ENCODE peak calls at places on chromosomes 5 and 9, in eight cellular contexts. R is Panc1, N is fibroblast of lung, D is ovary, C is suprapubic skin, K is pancreas, M is SK-N-SH, X is heart right ventricle. U is an unnamed sample.

GRCh38 chr5:4258170-4258569 is 662.5 kb downstream of the IRX1 start:
- DNase-seq in R (no peak), N (no peak), D (no peak), C (no peak), K (no peak), M (no peak), X (no peak), U (no peak)

GRCh38 chr5:139903805-139904565 is 108.4 kb downstream of the PSD2 start:
- DNase-seq in R (no peak), N (no peak), D (peak), C (peak), K (no peak), M (peak), X (no peak), U (no peak)

GRCh38 chr9:3337515-3337914 is 188.3 kb downstream of the RFX3 start:
- DNase-seq in R (no peak), N (peak), D (no peak), C (no peak), K (no peak), M (peak), X (peak), U (no peak)

GRCh38 chr5:153902026-153902425 is 136.7 kb downstream of the FAM114A2 start:
- DNase-seq in R (no peak), N (no peak), D (no peak), C (no peak), K (no peak), M (no peak), X (no peak), U (no peak)

GRCh38 chr9:33187519-33188218 is 20.5 kb upstream of the B4GALT1 start:
- DNase-seq in R (no peak), N (peak), D (peak), C (no peak), K (no peak), M (no peak), X (peak), U (no peak)

GRCh38 chr5:96785719-96786118 is 22.0 kb downstream of the ERAP1 start:
- DNase-seq in R (no peak), N (no peak), D (no peak), C (no peak), K (no peak), M (no peak), X (no peak), U (no peak)

GRCh38 chr9:129888809-129889460 is 53.7 kb downstream of the USP20 start:
- DNase-seq in R (no peak), N (no peak), D (no peak), C (no peak), K (no peak), M (no peak), X (no peak), U (no peak)

GRCh38 chr9:119003218-119003617 is 366.0 kb downstream of the BRINP1 start:
- DNase-seq in R (no peak), N (peak), D (no peak), C (no peak), K (no peak), M (no peak), X (no peak), U (no peak)

GRCh38 chr9:135961811-135962695 is 880 bp upstream of the UBAC1 start:
- DNase-seq in R (no peak), N (no peak), D (no peak), C (no peak), K (no peak), M (peak), X (no peak), U (no peak)

GRCh38 chr5:124655943-124656459 is 90.4 kb downstream of the ZNF608 start:
- DNase-seq in R (peak), N (peak), D (no peak), C (no peak), K (peak), M (peak), X (no peak), U (no peak)

GRCh38 chr9:88852794-88853193 is 138.5 kb upstream of the S1PR3 start:
- DNase-seq in R (no peak), N (peak), D (no peak), C (no peak), K (no peak), M (no peak), X (peak), U (no peak)

GRCh38 chr5:135149956-135150723 is 116.1 kb upstream of the PITX1 start:
- DNase-seq in R (no peak), N (no peak), D (no peak), C (peak), K (no peak), M (no peak), X (no peak), U (no peak)

GRCh38 chr9:133057553-133057952 is 4.2 kb upstream of the CEL start:
- DNase-seq in R (no peak), N (no peak), D (no peak), C (no peak), K (no peak), M (no peak), X (no peak), U (no peak)

GRCh38 chr9:16223074-16223871 is 647.2 kb downstream of the BNC2 start:
- DNase-seq in R (no peak), N (no peak), D (no peak), C (no peak), K (no peak), M (no peak), X (no peak), U (no peak)

GRCh38 chr5:92703991-92704390 is 877.0 kb downstream of the NR2F1-AS1 start:
- DNase-seq in R (no peak), N (peak), D (no peak), C (no peak), K (no peak), M (no peak), X (no peak), U (no peak)

GRCh38 chr9:87525546-87526303 is 28.1 kb downstream of the DAPK1 start:
- DNase-seq in R (no peak), N (no peak), D (no peak), C (no peak), K (no peak), M (no peak), X (no peak), U (no peak)

GRCh38 chr5:181044662-181045305 is 4.7 kb downstream of the BTNL9 start:
- DNase-seq in R (no peak), N (no peak), D (no peak), C (no peak), K (no peak), M (no peak), X (peak), U (peak)

GRCh38 chr5:106966686-106967315 is 703.9 kb downstream of the EFNA5 start:
- DNase-seq in R (no peak), N (peak), D (no peak), C (no peak), K (no peak), M (no peak), X (no peak), U (no peak)

GRCh38 chr5:125487231-125487630 is 740.8 kb upstream of the ZNF608 start:
- DNase-seq in R (no peak), N (no peak), D (no peak), C (no peak), K (no peak), M (no peak), X (no peak), U (no peak)

GRCh38 chr9:20988916-20989315 is 42.5 kb downstream of the HACD4 start:
- DNase-seq in R (no peak), N (peak), D (no peak), C (no peak), K (no peak), M (no peak), X (no peak), U (no peak)

GRCh38 chr9:79176298-79176697 is 395.5 kb upstream of the TLE4 start:
- DNase-seq in R (no peak), N (peak), D (no peak), C (no peak), K (no peak), M (no peak), X (no peak), U (no peak)

GRCh38 chr5:59799668-59800374 is 93.7 kb downstream of the PDE4D start:
- DNase-seq in R (peak), N (no peak), D (no peak), C (no peak), K (no peak), M (peak), X (no peak), U (no peak)

GRCh38 chr5:160774646-160775313 is 77.2 kb downstream of the ATP10B start:
- DNase-seq in R (no peak), N (no peak), D (no peak), C (no peak), K (no peak), M (no peak), X (no peak), U (no peak)

GRCh38 chr9:3916984-3917383 is 382.9 kb downstream of the GLIS3 start:
- DNase-seq in R (no peak), N (peak), D (no peak), C (no peak), K (no peak), M (no peak), X (no peak), U (no peak)

GRCh38 chr5:52043543-52043942 is 660.3 kb downstream of the ISL1 start:
- DNase-seq in R (no peak), N (no peak), D (no peak), C (no peak), K (no peak), M (no peak), X (no peak), U (no peak)

GRCh38 chr5:79241535-79241979 is 5.6 kb downstream of the JMY start:
- DNase-seq in R (no peak), N (no peak), D (no peak), C (no peak), K (no peak), M (no peak), X (no peak), U (no peak)

GRCh38 chr5:172717481-172718195 is 53.4 kb downstream of the DUSP1 start:
- DNase-seq in R (no peak), N (no peak), D (no peak), C (no peak), K (no peak), M (no peak), X (no peak), U (no peak)

GRCh38 chr5:58106754-58107410 is 353.0 kb downstream of the PLK2 start:
- DNase-seq in R (no peak), N (no peak), D (no peak), C (no peak), K (no peak), M (no peak), X (no peak), U (no peak)

GRCh38 chr5:174910245-174910737 is 185.9 kb downstream of the MSX2 start:
- DNase-seq in R (peak), N (peak), D (no peak), C (no peak), K (peak), M (peak), X (peak), U (peak)

GRCh38 chr5:36607838-36608783 is 1.7 kb downstream of the SLC1A3 start:
- DNase-seq in R (no peak), N (peak), D (no peak), C (no peak), K (no peak), M (no peak), X (no peak), U (no peak)
- H3K27ac ChIP-seq in R (no peak), N (no peak), D (no peak), C (no peak), K (peak), M (no peak), X (peak), U (no peak)

GRCh38 chr9:109143881-109144562 is 23.0 kb downstream of the FRRS1L start:
- DNase-seq in R (peak), N (peak), D (no peak), C (no peak), K (no peak), M (peak), X (no peak), U (no peak)
- TF ChIP-seq CTCF in R (peak), N (no peak), D (no peak), C (no peak), K (no peak), M (peak), X (no peak), U (no peak)

DNA sequence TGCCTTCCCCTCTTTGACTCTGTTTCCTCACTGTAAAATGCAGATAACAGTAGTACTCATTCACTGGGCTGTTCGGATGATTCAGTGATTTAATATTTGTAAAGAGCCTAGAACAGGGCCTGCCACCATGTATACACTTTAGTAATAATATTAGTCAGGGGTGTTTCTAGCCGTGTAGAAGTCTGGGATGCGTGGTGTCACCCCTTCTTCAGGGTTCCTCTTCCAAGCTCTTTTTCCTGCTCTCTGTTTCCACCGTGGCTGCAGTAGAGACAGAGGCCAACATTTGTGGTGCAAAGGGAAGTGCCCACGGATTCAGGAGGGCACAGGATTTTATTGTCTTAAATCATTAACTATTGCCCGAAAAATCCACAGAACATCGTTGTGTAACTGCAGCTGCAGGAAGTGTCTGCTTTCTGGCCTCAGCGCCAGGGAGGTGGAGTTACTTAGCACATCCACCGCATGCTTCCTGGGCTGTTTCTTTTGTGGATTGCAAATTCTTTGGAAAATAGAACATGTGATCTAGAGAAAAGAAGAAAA is 61.7 kb downstream of the TRIO start:
- DNase-seq in R (no peak), N (peak), D (peak), C (peak), K (peak), M (no peak), X (peak), U (no peak)
- H3K4me3 ChIP-seq in R (peak), N (no peak), D (no peak), C (no peak), K (no peak), M (no peak), X (no peak), U (no peak)

GRCh38 chr5:32585446-32586250 is at the start of gene SUB1:
- DNase-seq in R (peak), N (peak), D (peak), C (peak), K (peak), M (peak), X (peak), U (peak)

GRCh38 chr5:32583582-32584232 is 1.6 kb upstream of the SUB1 start:
- DNase-seq in R (no peak), N (no peak), D (no peak), C (no peak), K (no peak), M (no peak), X (no peak), U (no peak)

GRCh38 chr5:32585122-32585445 is 273 bp upstream of the SUB1 start:
- DNase-seq in R (no peak), N (no peak), D (no peak), C (no peak), K (no peak), M (no peak), X (no peak), U (no peak)

GRCh38 chr5:32586251-32586642 is 890 bp downstream of the SUB1 start:
- DNase-seq in R (no peak), N (no peak), D (no peak), C (no peak), K (no peak), M (no peak), X (no peak), U (no peak)

DNA sequence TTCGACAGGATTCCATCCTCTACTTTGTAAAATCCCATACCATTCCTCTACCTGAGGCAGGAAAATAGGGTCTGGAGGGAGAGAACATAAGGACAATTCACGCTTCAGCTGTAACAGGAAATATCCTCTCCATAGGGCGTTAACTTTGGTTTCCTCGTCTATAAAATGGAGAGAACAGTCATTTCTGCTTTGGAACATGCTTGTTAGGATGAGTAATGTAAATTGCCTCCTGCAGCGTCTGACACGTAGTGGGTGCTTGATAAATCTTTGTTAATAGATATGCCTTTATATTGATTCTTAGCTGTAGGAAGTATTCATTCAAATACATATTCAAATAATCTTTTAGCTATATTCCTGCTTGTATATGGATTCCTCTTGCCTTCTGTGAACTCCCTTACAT is 706 bp upstream of the SUB1 start:
- DNase-seq in R (peak), N (no peak), D (no peak), C (no peak), K (no peak), M (no peak), X (no peak), U (no peak)
- H3K27ac ChIP-seq in R (peak), N (no peak), D (no peak), C (no peak), K (no peak), M (no peak), X (no peak), U (no peak)

GRCh38 chr5:54310433-54311177 is at the start of gene ARL15:
- DNase-seq in R (peak), N (peak), D (peak), C (peak), K (peak), M (peak), X (peak), U (peak)
- TF ChIP-seq CTCF in R (no peak), N (no peak), D (no peak), C (no peak), K (no peak), M (no peak), X (no peak), U (no peak)

GRCh38 chr9:14349141-14349817 is 35.3 kb upstream of the NFIB start:
- DNase-seq in R (no peak), N (peak), D (no peak), C (no peak), K (no peak), M (peak), X (peak), U (no peak)
- H3K4me3 ChIP-seq in R (no peak), N (peak), D (peak), C (peak), K (peak), M (no peak), X (peak), U (peak)

GRCh38 chr9:12808569-12808968 is 33.7 kb downstream of the LURAP1L start:
- DNase-seq in R (no peak), N (no peak), D (no peak), C (no peak), K (no peak), M (no peak), X (no peak), U (no peak)
- H3K27ac ChIP-seq in R (no peak), N (no peak), D (no peak), C (no peak), K (no peak), M (no peak), X (no peak), U (no peak)

DNA sequence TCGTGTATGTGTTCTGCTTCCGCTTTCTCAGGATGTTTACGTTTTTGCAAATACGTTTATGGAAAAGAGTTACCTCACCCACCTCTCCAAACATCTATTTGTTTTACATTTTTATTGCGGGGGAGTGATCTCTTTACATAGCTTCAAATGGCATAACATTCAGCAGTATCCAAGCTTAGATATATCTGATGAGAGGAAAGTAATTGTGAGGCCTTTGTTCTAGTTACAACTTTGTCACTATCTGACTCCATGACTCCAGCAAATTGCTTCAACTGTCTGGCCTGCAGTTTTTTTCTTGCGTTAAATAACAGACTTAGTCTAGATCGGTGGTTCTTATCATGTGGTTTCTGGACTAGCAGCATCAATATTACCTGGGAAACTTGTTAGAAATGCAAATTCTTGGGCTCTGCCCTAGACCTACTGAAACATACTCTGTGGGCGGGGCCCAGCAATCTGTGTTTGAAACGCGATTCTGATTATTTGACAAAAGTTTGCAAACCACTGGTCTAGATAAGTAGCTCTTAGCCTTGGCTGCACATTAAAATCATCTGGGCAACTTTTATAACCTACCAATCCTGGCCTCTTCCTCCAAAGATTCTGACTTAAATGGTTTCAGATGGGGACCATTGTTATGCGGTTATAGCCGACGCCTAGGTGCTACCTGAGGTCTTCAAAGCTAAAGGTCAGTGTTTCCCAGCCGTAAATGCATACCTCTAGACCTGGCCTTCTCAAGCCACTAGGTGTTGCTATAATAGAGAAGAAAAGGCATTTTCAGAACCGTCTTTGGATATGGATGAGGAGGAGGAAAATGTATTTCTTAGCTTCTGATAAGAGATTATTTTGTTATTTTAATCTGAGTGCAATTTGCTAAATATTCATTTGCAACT is 73.9 kb downstream of the C9orf85 start:
- DNase-seq in R (no peak), N (no peak), D (no peak), C (no peak), K (no peak), M (no peak), X (no peak), U (no peak)
- TF ChIP-seq CTCF in R (peak), N (no peak), D (no peak), C (no peak), K (no peak), M (no peak), X (no peak), U (no peak)

GRCh38 chr5:150639751-150640150 is 709 bp upstream of the SYNPO start:
- DNase-seq in R (no peak), N (no peak), D (no peak), C (no peak), K (no peak), M (no peak), X (no peak), U (no peak)
- H3K4me3 ChIP-seq in R (peak), N (no peak), D (no peak), C (no peak), K (no peak), M (peak), X (peak), U (peak)

GRCh38 chr5:142675211-142675599 is 10.7 kb downstream of the FGF1 start:
- DNase-seq in R (no peak), N (no peak), D (no peak), C (no peak), K (no peak), M (no peak), X (no peak), U (no peak)
- H3K27ac ChIP-seq in R (no peak), N (no peak), D (no peak), C (no peak), K (no peak), M (no peak), X (peak), U (no peak)

U was measured in ascending aorta.